ENCODE peak calls at places on chromosomes 1 and 21, in seven cellular contexts. E, U, N, Q, V, F and O are unnamed samples.

GRCh38 chr1:93033029-93033428 is 46.1 kb upstream of the MTF2 start:
- DNase-seq in E (no peak), U (no peak), N (peak), Q (peak), V (no peak), F (no peak), O (peak)

GRCh38 chr1:54486864-54487263 is 61.2 kb upstream of the ACOT11 start:
- DNase-seq in E (peak), U (no peak), N (no peak), Q (no peak), V (no peak), F (no peak), O (no peak)

GRCh38 chr1:62198781-62199125 is 4.1 kb downstream of the L1TD1 start:
- DNase-seq in E (no peak), U (no peak), N (no peak), Q (no peak), V (no peak), F (no peak), O (no peak)

GRCh38 chr1:248756151-248756550 is 592 bp upstream of the LYPD8 start:
- DNase-seq in E (no peak), U (no peak), N (no peak), Q (no peak), V (no peak), F (no peak), O (no peak)

GRCh38 chr1:17168480-17168878 is 36.4 kb upstream of the PADI1 start:
- DNase-seq in E (no peak), U (no peak), N (no peak), Q (no peak), V (no peak), F (no peak), O (no peak)

GRCh38 chr1:25796807-25797458 is 3.1 kb upstream of the SELENON start:
- DNase-seq in E (peak), U (peak), N (no peak), Q (peak), V (peak), F (peak), O (peak)

GRCh38 chr1:115469703-115470476 is 131.8 kb upstream of the NGF start:
- DNase-seq in E (peak), U (peak), N (no peak), Q (peak), V (peak), F (peak), O (peak)

GRCh38 chr1:151828931-151829330 is 2.7 kb downstream of the RORC start:
- DNase-seq in E (peak), U (no peak), N (no peak), Q (peak), V (peak), F (peak), O (peak)

GRCh38 chr1:118912574-118912973 is 75.6 kb downstream of the TBX15 start:
- DNase-seq in E (no peak), U (no peak), N (no peak), Q (no peak), V (no peak), F (no peak), O (no peak)

GRCh38 chr21:37032877-37033471 is 26.5 kb downstream of the RIPPLY3 start:
- DNase-seq in E (no peak), U (peak), N (no peak), Q (no peak), V (no peak), F (no peak), O (no peak)

GRCh38 chr1:246083416-246083815 is 423.7 kb downstream of the SMYD3 start:
- DNase-seq in E (no peak), U (no peak), N (no peak), Q (no peak), V (no peak), F (no peak), O (no peak)

GRCh38 chr1:17630048-17630830 is 90.7 kb downstream of the ARHGEF10L start:
- DNase-seq in E (no peak), U (no peak), N (no peak), Q (no peak), V (no peak), F (no peak), O (peak)

GRCh38 chr1:8667869-8668595 is 149.4 kb downstream of the RERE start:
- DNase-seq in E (peak), U (no peak), N (no peak), Q (no peak), V (no peak), F (no peak), O (no peak)

GRCh38 chr1:107359472-107360241 is 218.8 kb downstream of the NTNG1 start:
- DNase-seq in E (no peak), U (no peak), N (no peak), Q (no peak), V (no peak), F (no peak), O (no peak)

GRCh38 chr1:186775031-186775430 is 53.7 kb upstream of the PLA2G4A start:
- DNase-seq in E (no peak), U (no peak), N (no peak), Q (no peak), V (no peak), F (no peak), O (no peak)

GRCh38 chr1:232538224-232538942 is 91.5 kb downstream of the SIPA1L2 start:
- DNase-seq in E (no peak), U (peak), N (no peak), Q (no peak), V (no peak), F (peak), O (no peak)

GRCh38 chr1:172724746-172725613 is 66.1 kb downstream of the FASLG start:
- DNase-seq in E (no peak), U (no peak), N (peak), Q (no peak), V (no peak), F (no peak), O (peak)

GRCh38 chr1:41493117-41493536 is 8.6 kb upstream of the EDN2 start:
- DNase-seq in E (peak), U (peak), N (no peak), Q (peak), V (no peak), F (no peak), O (peak)

GRCh38 chr1:50750021-50750619 is 209.9 kb downstream of the FAF1 start:
- DNase-seq in E (peak), U (peak), N (no peak), Q (peak), V (peak), F (no peak), O (peak)

GRCh38 chr1:199612976-199613774 is 414.3 kb upstream of the NR5A2 start:
- DNase-seq in E (no peak), U (no peak), N (no peak), Q (no peak), V (no peak), F (no peak), O (peak)

GRCh38 chr1:43272576-43273571 is 3.1 kb downstream of the TMEM125 start:
- DNase-seq in E (no peak), U (no peak), N (no peak), Q (no peak), V (no peak), F (no peak), O (no peak)

GRCh38 chr1:223038288-223039006 is 104.6 kb downstream of the TLR5 start:
- DNase-seq in E (no peak), U (no peak), N (no peak), Q (no peak), V (no peak), F (no peak), O (no peak)

GRCh38 chr21:41010981-41011380 is 157.0 kb upstream of the BACE2 start:
- DNase-seq in E (no peak), U (no peak), N (no peak), Q (no peak), V (no peak), F (no peak), O (no peak)

GRCh38 chr1:166905930-166906329 is 29.9 kb upstream of the TADA1 start:
- DNase-seq in E (peak), U (no peak), N (no peak), Q (no peak), V (no peak), F (no peak), O (no peak)
- TF ChIP-seq MAX in E (no peak), U (no peak), N (no peak), Q (no peak), V (no peak), F (no peak), O (no peak)

GRCh38 chr1:68103006-68103545 is 52.6 kb upstream of the DIRAS3 start:
- DNase-seq in E (peak), U (no peak), N (no peak), Q (no peak), V (no peak), F (no peak), O (no peak)
- TF ChIP-seq MAX in E (no peak), U (no peak), N (no peak), Q (no peak), V (no peak), F (no peak), O (no peak)

GRCh38 chr1:233613252-233614172 is at the start of gene KCNK1:
- DNase-seq in E (peak), U (peak), N (no peak), Q (peak), V (peak), F (peak), O (no peak)

GRCh38 chr1:233615571-233615970 is 1.7 kb downstream of the KCNK1 start:
- DNase-seq in E (no peak), U (no peak), N (no peak), Q (no peak), V (peak), F (no peak), O (no peak)

GRCh38 chr1:233617025-233617424 is 3.1 kb downstream of the KCNK1 start:
- DNase-seq in E (no peak), U (no peak), N (no peak), Q (no peak), V (no peak), F (no peak), O (no peak)

GRCh38 chr1:233614173-233614742 is 352 bp downstream of the KCNK1 start:
- DNase-seq in E (peak), U (peak), N (no peak), Q (no peak), V (no peak), F (peak), O (no peak)

GRCh38 chr1:233614743-233615521 is 1.0 kb downstream of the KCNK1 start:
- DNase-seq in E (no peak), U (no peak), N (no peak), Q (no peak), V (peak), F (peak), O (no peak)
- TF ChIP-seq MAX in E (no peak), U (no peak), N (no peak), Q (no peak), V (no peak), F (no peak), O (no peak)

GRCh38 chr1:24266398-24266941 is 52.7 kb upstream of the GRHL3 start:
- DNase-seq in E (no peak), U (peak), N (no peak), Q (no peak), V (no peak), F (no peak), O (peak)
- TF ChIP-seq MAX in E (no peak), U (peak), N (no peak), Q (no peak), V (peak), F (no peak), O (no peak)

GRCh38 chr1:102190429-102190828 is 193.7 kb upstream of the OLFM3 start:
- DNase-seq in E (no peak), U (no peak), N (no peak), Q (no peak), V (no peak), F (no peak), O (no peak)

GRCh38 chr1:102186541-102186940 is 189.8 kb upstream of the OLFM3 start:
- DNase-seq in E (no peak), U (no peak), N (no peak), Q (no peak), V (no peak), F (no peak), O (no peak)

GRCh38 chr1:102191723-102192122 is 195.0 kb upstream of the OLFM3 start:
- DNase-seq in E (peak), U (no peak), N (peak), Q (no peak), V (peak), F (no peak), O (peak)
- TF ChIP-seq MAX in E (no peak), U (no peak), N (no peak), Q (no peak), V (no peak), F (no peak), O (no peak)

GRCh38 chr1:206684478-206685255 is at the start of gene MAPKAPK2:
- DNase-seq in E (peak), U (peak), N (no peak), Q (peak), V (peak), F (peak), O (peak)

GRCh38 chr1:206684003-206684402 is 702 bp upstream of the MAPKAPK2 start:
- DNase-seq in E (no peak), U (no peak), N (no peak), Q (no peak), V (no peak), F (no peak), O (no peak)

GRCh38 chr1:206686486-206687249 is 2.0 kb downstream of the MAPKAPK2 start:
- DNase-seq in E (no peak), U (peak), N (no peak), Q (peak), V (no peak), F (no peak), O (peak)

GRCh38 chr1:206685749-206686485 is 1.2 kb downstream of the MAPKAPK2 start:
- DNase-seq in E (peak), U (peak), N (no peak), Q (peak), V (peak), F (peak), O (peak)

GRCh38 chr1:206685256-206685748 is 597 bp downstream of the MAPKAPK2 start:
- DNase-seq in E (peak), U (peak), N (no peak), Q (peak), V (peak), F (no peak), O (peak)
- TF ChIP-seq MAX in E (no peak), U (no peak), N (no peak), Q (no peak), V (no peak), F (no peak), O (no peak)

GRCh38 chr1:234397732-234398131 is 24.5 kb downstream of the COA6 start:
- DNase-seq in E (no peak), U (no peak), N (no peak), Q (no peak), V (no peak), F (no peak), O (no peak)

GRCh38 chr1:234396092-234396491 is 22.8 kb downstream of the COA6 start:
- DNase-seq in E (no peak), U (no peak), N (no peak), Q (no peak), V (no peak), F (no peak), O (no peak)

GRCh38 chr1:234393190-234393589 is 19.9 kb downstream of the COA6 start:
- DNase-seq in E (no peak), U (no peak), N (no peak), Q (no peak), V (no peak), F (no peak), O (no peak)

GRCh38 chr1:234396871-234397270 is 23.6 kb downstream of the COA6 start:
- DNase-seq in E (no peak), U (no peak), N (no peak), Q (no peak), V (no peak), F (no peak), O (no peak)

GRCh38 chr1:234395297-234395696 is 22.0 kb downstream of the COA6 start:
- DNase-seq in E (no peak), U (no peak), N (no peak), Q (no peak), V (no peak), F (no peak), O (no peak)
- TF ChIP-seq MAX in E (no peak), U (no peak), N (no peak), Q (no peak), V (no peak), F (no peak), O (no peak)

GRCh38 chr1:20339811-20340457 is 49.3 kb downstream of the VWA5B1 start:
- DNase-seq in E (no peak), U (no peak), N (no peak), Q (no peak), V (peak), F (no peak), O (no peak)
- TF ChIP-seq MAX in E (no peak), U (no peak), N (no peak), Q (no peak), V (no peak), F (no peak), O (no peak)